ENCODE peak calls at places on chromosomes 3 and 15, in nine cellular contexts. H is WTC11; Y is activated T-cell treated with anti-CD3 and anti-CD28 coated beads for 1 hour; P is T1000; O is activated T-helper 1 cell treated with anti-CD3 and anti-CD28 coated beads, Interleukin-2, amount 50 U/mL, for 16 hours; J is nephron progenitor cell; E is ureter; D is fibroblast of the conjunctiva; Q is lung microvascular endothelial cell. T is an unnamed sample.

GRCh38 chr15:48331796-48332641 is 790 bp downstream of the DUT start:
- DNase-seq in Q (peak; percentile 56), H (peak; percentile 70), P (peak; percentile 73), J (peak; percentile 67), Y (peak; percentile 62), E (peak; percentile 78), D (no peak), O (peak; percentile 51), T (peak; percentile 44)

GRCh38 chr3:194275231-194275671 is 75.9 kb downstream of the CPN2 start:
- DNase-seq in H (peak; percentile 8), Q (no peak), O (no peak), J (no peak), D (no peak), Y (no peak), P (no peak), E (no peak), T (no peak)

GRCh38 chr3:141114816-141115458 is 63.8 kb downstream of the SPSB4 start:
- DNase-seq in Q (no peak), P (no peak), Y (no peak), D (no peak), E (no peak), H (peak; percentile 63), J (peak; percentile 28), O (no peak), T (no peak)

GRCh38 chr3:69948246-69948862 is 51.2 kb upstream of the SAMMSON start:
- DNase-seq in O (no peak), J (no peak), D (peak; percentile 47), Y (no peak), H (no peak), P (peak; percentile 16), Q (peak; percentile 45), E (no peak), T (peak; percentile 30)

GRCh38 chr15:80550910-80551265 is 144.2 kb upstream of the ABHD17C start:
- DNase-seq in H (no peak), Y (no peak), O (no peak), E (no peak), Q (peak; percentile 15), P (no peak), D (peak; percentile 31), J (no peak), T (no peak)

GRCh38 chr3:11200679-11200952 is 46.3 kb downstream of the HRH1 start:
- DNase-seq in H (no peak), J (no peak), D (no peak), Y (no peak), E (no peak), Q (peak; percentile 92), O (no peak), P (no peak), T (no peak)

GRCh38 chr15:79084308-79084968 is 6.1 kb downstream of the RASGRF1 start:
- DNase-seq in J (no peak), H (no peak), Q (no peak), O (no peak), E (no peak), P (no peak), Y (no peak), D (no peak), T (no peak)

GRCh38 chr3:31848163-31848848 is 132.8 kb downstream of the OSBPL10 start:
- DNase-seq in J (no peak), P (no peak), O (no peak), Q (no peak), E (no peak), H (no peak), Y (no peak), D (no peak), T (no peak)

GRCh38 chr3:49461443-49462171 is 8.5 kb upstream of the DAG1 start:
- DNase-seq in E (no peak), Q (peak; percentile 34), J (peak; percentile 34), Y (no peak), H (peak; percentile 67), P (no peak), O (no peak), D (no peak), T (no peak)

GRCh38 chr3:21846976-21847375 is 96.0 kb upstream of the ZNF385D start:
- DNase-seq in P (no peak), J (no peak), H (no peak), Q (no peak), Y (no peak), E (no peak), D (no peak), O (no peak), T (no peak)

GRCh38 chr15:92166751-92167412 is 226.8 kb upstream of the ST8SIA2 start:
- DNase-seq in E (peak; percentile 59), D (no peak), Q (no peak), O (no peak), P (no peak), J (no peak), Y (no peak), H (no peak), T (no peak)

GRCh38 chr3:72270072-72270611 is 485.2 kb upstream of the PROK2 start:
- DNase-seq in Y (no peak), E (peak; percentile 90), O (no peak), Q (peak; percentile 89), J (no peak), P (peak; percentile 77), D (peak; percentile 94), H (no peak), T (no peak)

GRCh38 chr3:124478834-124479233 is 251.4 kb upstream of the UMPS start:
- DNase-seq in E (no peak), O (no peak), P (no peak), Q (no peak), Y (no peak), J (no peak), D (no peak), H (no peak), T (no peak)

GRCh38 chr15:72754096-72754495 is 29.5 kb downstream of the ADPGK start:
- DNase-seq in O (no peak), P (no peak), Q (no peak), D (no peak), E (no peak), Y (no peak), H (no peak), J (no peak), T (no peak)

GRCh38 chr3:464255-464654 is 267.7 kb downstream of the CHL1 start:
- DNase-seq in D (no peak), Q (no peak), P (no peak), E (no peak), H (no peak), Y (no peak), J (no peak), O (no peak), T (no peak)

GRCh38 chr3:23754215-23754614 is 51.5 kb upstream of the UBE2E1 start:
- DNase-seq in P (no peak), E (no peak), Q (no peak), O (no peak), Y (no peak), H (no peak), D (no peak), J (no peak), T (no peak)

GRCh38 chr3:123750659-123751420 is 133.3 kb downstream of the MYLK start:
- DNase-seq in Q (peak; percentile 60), O (no peak), H (no peak), Y (no peak), E (no peak), J (no peak), P (peak; percentile 47), D (no peak), T (no peak)

GRCh38 chr3:153043729-153044314 is 118.2 kb upstream of the RAP2B start:
- DNase-seq in D (no peak), H (no peak), E (no peak), Q (peak; percentile 46), Y (no peak), P (no peak), O (no peak), J (no peak), T (no peak)

GRCh38 chr3:161649900-161650484 is 153.4 kb downstream of the OTOL1 start:
- DNase-seq in D (no peak), J (no peak), Y (no peak), P (no peak), Q (no peak), H (no peak), E (no peak), O (no peak), T (no peak)

GRCh38 chr3:193764959-193765358 is 172.0 kb downstream of the OPA1 start:
- DNase-seq in O (no peak), E (no peak), H (no peak), J (no peak), Q (no peak), P (no peak), Y (no peak), D (no peak), T (no peak)

GRCh38 chr15:63999177-63999576 is 47.1 kb downstream of the DAPK2 start:
- DNase-seq in O (no peak), D (no peak), H (no peak), Q (no peak), E (no peak), Y (no peak), P (no peak), J (no peak), T (no peak)